ENCODE peak calls at places on chromosomes 4 and X, in four cellular contexts. One of them, this sample, is unnamed.

GRCh38 chrX:15854080-15854655 is 445 bp downstream of the AP1S2 start:
- DNase-seq in SK-N-SH: peak; percentile 85
- DNase-seq in HepG2: peak; percentile 24
- DNase-seq in WTC11: peak; percentile 54
- DNase-seq in this sample: peak; percentile 76

GRCh38 chr4:83252782-83253405 is 31.7 kb downstream of the COQ2 start:
- DNase-seq in SK-N-SH: peak; percentile 36
- DNase-seq in HepG2: peak; percentile 55
- DNase-seq in WTC11: peak; percentile 73
- DNase-seq in this sample: peak; percentile 68

GRCh38 chr4:74098628-74098995 is 383 bp downstream of the CXCL2 start:
- DNase-seq in SK-N-SH: no peak
- DNase-seq in WTC11: peak; percentile 22
- DNase-seq in HepG2: no peak
- DNase-seq in this sample: no peak

GRCh38 chr4:169005453-169006099 is 4.5 kb downstream of the CBR4 start:
- DNase-seq in HepG2: peak; percentile 65
- DNase-seq in SK-N-SH: no peak
- DNase-seq in WTC11: no peak
- DNase-seq in this sample: no peak

GRCh38 chr4:41199788-41200187 is 14.6 kb downstream of the APBB2 start:
- DNase-seq in WTC11: no peak
- DNase-seq in SK-N-SH: no peak
- DNase-seq in HepG2: no peak
- DNase-seq in this sample: no peak

GRCh38 chrX:27336466-27337091 is 126.6 kb downstream of the PPP4R3C start:
- DNase-seq in SK-N-SH: peak; percentile 37
- DNase-seq in HepG2: peak; percentile 2
- DNase-seq in WTC11: peak; percentile 57
- DNase-seq in this sample: peak; percentile 41

GRCh38 chr4:2925496-2925895 is 37.7 kb downstream of the NOP14 start:
- DNase-seq in SK-N-SH: no peak
- DNase-seq in WTC11: no peak
- DNase-seq in HepG2: no peak
- DNase-seq in this sample: no peak

GRCh38 chr4:92825186-92825715 is 521.5 kb downstream of the GRID2 start:
- DNase-seq in WTC11: no peak
- DNase-seq in SK-N-SH: no peak
- DNase-seq in HepG2: no peak
- DNase-seq in this sample: no peak

GRCh38 chrX:104370089-104370488 is 115.4 kb upstream of the ESX1 start:
- DNase-seq in WTC11: peak; percentile 13
- DNase-seq in SK-N-SH: peak; percentile 4
- DNase-seq in HepG2: peak; percentile 6
- DNase-seq in this sample: peak; percentile 5

GRCh38 chr4:72900952-72901351 is 168.6 kb downstream of the COX18 start:
- DNase-seq in WTC11: no peak
- DNase-seq in HepG2: no peak
- DNase-seq in SK-N-SH: no peak
- DNase-seq in this sample: no peak

GRCh38 chr4:85953651-85954018 is 406.2 kb downstream of the MAPK10 start:
- DNase-seq in SK-N-SH: no peak
- DNase-seq in WTC11: no peak
- DNase-seq in HepG2: no peak
- DNase-seq in this sample: no peak

GRCh38 chr4:108512615-108513505 is 107.5 kb upstream of the RPL34 start:
- DNase-seq in SK-N-SH: peak; percentile 34
- DNase-seq in WTC11: peak; percentile 51
- DNase-seq in HepG2: peak; percentile 29
- DNase-seq in this sample: peak; percentile 26

GRCh38 chr4:71211748-71212147 is 127.1 kb upstream of the SLC4A4 start:
- DNase-seq in SK-N-SH: no peak
- DNase-seq in HepG2: no peak
- DNase-seq in WTC11: no peak
- DNase-seq in this sample: no peak

GRCh38 chrX:24487576-24487975 is 22.5 kb downstream of the PDK3 start:
- DNase-seq in HepG2: no peak
- DNase-seq in SK-N-SH: no peak
- DNase-seq in WTC11: no peak
- DNase-seq in this sample: no peak

GRCh38 chrX:66233206-66233605 is 69.2 kb downstream of the HEPH start:
- DNase-seq in SK-N-SH: no peak
- DNase-seq in HepG2: no peak
- DNase-seq in WTC11: no peak
- DNase-seq in this sample: no peak

GRCh38 chr4:152480356-152480755 is 55.5 kb downstream of the FBXW7 start:
- DNase-seq in WTC11: no peak
- DNase-seq in SK-N-SH: no peak
- DNase-seq in HepG2: no peak
- DNase-seq in this sample: no peak

GRCh38 chr4:40255722-40256281 is 59.0 kb downstream of the RHOH start:
- DNase-seq in WTC11: no peak
- DNase-seq in SK-N-SH: no peak
- DNase-seq in HepG2: peak; percentile 71
- DNase-seq in this sample: no peak

GRCh38 chr4:68865760-68866159 is 50.0 kb downstream of the UGT2B10 start:
- DNase-seq in SK-N-SH: no peak
- DNase-seq in WTC11: no peak
- DNase-seq in HepG2: no peak
- DNase-seq in this sample: no peak

GRCh38 chrX:154354516-154354915 is 19.9 kb downstream of the FLNA start:
- DNase-seq in SK-N-SH: no peak
- DNase-seq in HepG2: no peak
- DNase-seq in WTC11: no peak
- DNase-seq in this sample: no peak

GRCh38 chr4:183618681-183619080 is 40.3 kb downstream of the RWDD4 start:
- DNase-seq in WTC11: no peak
- DNase-seq in SK-N-SH: no peak
- DNase-seq in HepG2: peak; percentile 88
- DNase-seq in this sample: no peak

GRCh38 chrX:134622056-134622812 is 36.0 kb downstream of the PLAC1 start:
- DNase-seq in HepG2: no peak
- DNase-seq in WTC11: peak; percentile 12
- DNase-seq in SK-N-SH: no peak
- DNase-seq in this sample: peak; percentile 17

GRCh38 chr4:157204634-157205244 is 15.8 kb upstream of the GRIA2 start:
- DNase-seq in WTC11: peak; percentile 81
- DNase-seq in HepG2: peak; percentile 24
- DNase-seq in SK-N-SH: peak; percentile 30
- DNase-seq in this sample: peak; percentile 39

GRCh38 chrX:103446665-103447302 is 70.4 kb downstream of the BEX3 start:
- DNase-seq in WTC11: no peak
- DNase-seq in SK-N-SH: no peak
- DNase-seq in HepG2: no peak
- DNase-seq in this sample: no peak

GRCh38 chrX:154409222-154409871 is at the start of gene DNASE1L1:
- DNase-seq in WTC11: peak; percentile 90
- DNase-seq in HepG2: peak; percentile 83
- DNase-seq in SK-N-SH: no peak
- DNase-seq in this sample: peak; percentile 83

GRCh38 chrX:46953597-46953996 is 41.4 kb downstream of the JADE3 start:
- DNase-seq in SK-N-SH: no peak
- DNase-seq in HepG2: peak; percentile 75
- DNase-seq in WTC11: no peak
- DNase-seq in this sample: no peak

GRCh38 chrX:39452404-39452803 is 645.4 kb downstream of the BCOR start:
- DNase-seq in HepG2: no peak
- DNase-seq in WTC11: no peak
- DNase-seq in SK-N-SH: no peak
- DNase-seq in this sample: no peak

GRCh38 chr4:111717916-111718315 is 427.3 kb upstream of the FAM241A start:
- DNase-seq in WTC11: no peak
- DNase-seq in HepG2: no peak
- DNase-seq in SK-N-SH: no peak
- DNase-seq in this sample: no peak

GRCh38 chr4:15702941-15703403 is at the start of gene BST1:
- DNase-seq in HepG2: no peak
- DNase-seq in SK-N-SH: peak; percentile 81
- DNase-seq in WTC11: peak; percentile 69
- DNase-seq in this sample: no peak

GRCh38 chr4:48543796-48544195 is 53.7 kb downstream of the ZAR1 start:
- DNase-seq in HepG2: no peak
- DNase-seq in SK-N-SH: no peak
- DNase-seq in WTC11: no peak
- DNase-seq in this sample: no peak

GRCh38 chrX:13685126-13685763 is 3.7 kb upstream of the RAB9A start:
- DNase-seq in WTC11: no peak
- DNase-seq in HepG2: no peak
- DNase-seq in SK-N-SH: no peak
- DNase-seq in this sample: no peak

GRCh38 chrX:150870487-150871340 is 27.8 kb downstream of the CD99L2 start:
- DNase-seq in WTC11: no peak
- DNase-seq in SK-N-SH: no peak
- DNase-seq in HepG2: no peak
- DNase-seq in this sample: no peak

GRCh38 chr4:78325244-78326187 is 226.1 kb upstream of the ANXA3 start:
- DNase-seq in HepG2: no peak
- DNase-seq in WTC11: no peak
- DNase-seq in SK-N-SH: no peak
- DNase-seq in this sample: no peak
- TF ChIP-seq FOXJ3 in HepG2: no peak
- TF ChIP-seq FOXJ3 in WTC11: no peak
- TF ChIP-seq FOXJ3 in SK-N-SH: no peak
- TF ChIP-seq FOXJ3 in this sample: no peak

GRCh38 chrX:139971394-139971749 is 6.1 kb upstream of the CXorf66 start:
- DNase-seq in HepG2: no peak
- DNase-seq in SK-N-SH: no peak
- DNase-seq in WTC11: no peak
- DNase-seq in this sample: no peak

GRCh38 chrX:139972629-139973257 is 7.4 kb upstream of the CXorf66 start:
- DNase-seq in SK-N-SH: no peak
- DNase-seq in WTC11: no peak
- DNase-seq in HepG2: no peak
- DNase-seq in this sample: no peak

GRCh38 chrX:139974496-139974895 is 9.2 kb upstream of the CXorf66 start:
- DNase-seq in WTC11: no peak
- DNase-seq in SK-N-SH: no peak
- DNase-seq in HepG2: no peak
- DNase-seq in this sample: no peak

GRCh38 chrX:139972113-139972512 is 6.8 kb upstream of the CXorf66 start:
- DNase-seq in SK-N-SH: no peak
- DNase-seq in HepG2: no peak
- DNase-seq in WTC11: no peak
- DNase-seq in this sample: no peak

DNA sequence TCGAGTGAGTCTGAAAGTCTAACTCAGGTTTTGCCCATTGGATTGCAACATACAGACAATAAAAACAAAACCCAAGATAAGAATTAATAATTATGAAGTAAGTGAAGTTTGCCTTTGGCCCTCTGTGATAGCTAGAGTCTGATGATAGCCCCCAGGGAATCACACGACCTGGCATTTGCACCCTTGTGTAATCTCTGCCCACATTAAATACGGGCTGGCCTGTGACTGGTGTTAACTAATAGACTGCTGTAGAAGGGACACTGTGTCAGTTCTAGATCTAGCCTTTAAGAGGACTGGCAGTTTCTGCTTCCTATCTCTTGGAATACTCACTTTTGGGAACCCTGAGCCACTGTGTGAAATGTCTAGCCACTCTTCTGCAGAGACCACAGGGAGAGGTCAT is 8.0 kb upstream of the CXorf66 start:
- DNase-seq in SK-N-SH: no peak
- DNase-seq in WTC11: no peak
- DNase-seq in HepG2: no peak
- DNase-seq in this sample: no peak
- TF ChIP-seq FOXJ3 in SK-N-SH: no peak
- TF ChIP-seq FOXJ3 in WTC11: no peak
- TF ChIP-seq FOXJ3 in HepG2: no peak
- TF ChIP-seq FOXJ3 in this sample: no peak

DNA sequence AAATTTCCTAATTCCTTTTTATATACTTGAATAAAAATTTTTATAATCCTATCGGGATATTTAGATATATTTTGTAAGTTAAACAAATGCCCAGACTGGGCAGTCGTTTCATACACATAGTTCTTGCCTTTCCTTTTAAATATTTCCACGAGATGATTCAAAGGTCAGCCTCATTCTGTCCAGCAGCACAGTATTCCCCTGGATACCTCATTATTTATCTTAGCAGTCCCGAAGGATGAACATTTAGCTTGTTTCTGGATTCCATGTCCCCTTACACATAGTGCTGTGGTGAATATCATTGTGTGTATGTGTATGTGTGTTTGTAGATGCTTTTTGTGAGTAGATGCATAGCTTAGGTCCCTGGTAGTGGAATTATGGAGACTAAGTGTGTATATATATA is 38.3 kb downstream of the RAPGEF2 start:
- DNase-seq in HepG2: peak; percentile 71
- DNase-seq in SK-N-SH: no peak
- DNase-seq in WTC11: no peak
- DNase-seq in this sample: no peak
- TF ChIP-seq FOXJ3 in HepG2: no peak
- TF ChIP-seq FOXJ3 in SK-N-SH: no peak
- TF ChIP-seq FOXJ3 in WTC11: no peak
- TF ChIP-seq FOXJ3 in this sample: no peak

DNA sequence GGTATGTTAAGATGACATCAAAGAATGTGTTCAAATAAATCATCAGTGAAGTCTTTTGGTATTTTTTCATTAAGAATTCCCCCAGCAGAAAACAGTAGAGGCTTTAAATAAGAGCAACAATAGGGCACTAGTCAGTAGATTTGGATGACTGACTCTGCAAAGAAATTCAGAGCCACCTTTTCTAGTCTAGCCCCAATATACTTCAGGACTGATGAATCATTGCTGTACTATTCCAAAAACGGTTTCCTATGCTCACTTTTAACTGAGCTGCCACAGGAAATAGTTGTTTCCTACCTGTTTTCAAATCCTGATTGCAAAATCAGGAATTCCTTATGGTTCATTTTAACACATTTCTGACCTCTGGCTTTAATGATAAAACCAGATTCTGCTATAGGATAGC is 171.6 kb downstream of the NR3C2 start:
- DNase-seq in HepG2: no peak
- DNase-seq in SK-N-SH: no peak
- DNase-seq in WTC11: no peak
- DNase-seq in this sample: no peak
- TF ChIP-seq FOXJ3 in HepG2: no peak
- TF ChIP-seq FOXJ3 in SK-N-SH: no peak
- TF ChIP-seq FOXJ3 in WTC11: no peak
- TF ChIP-seq FOXJ3 in this sample: no peak

DNA sequence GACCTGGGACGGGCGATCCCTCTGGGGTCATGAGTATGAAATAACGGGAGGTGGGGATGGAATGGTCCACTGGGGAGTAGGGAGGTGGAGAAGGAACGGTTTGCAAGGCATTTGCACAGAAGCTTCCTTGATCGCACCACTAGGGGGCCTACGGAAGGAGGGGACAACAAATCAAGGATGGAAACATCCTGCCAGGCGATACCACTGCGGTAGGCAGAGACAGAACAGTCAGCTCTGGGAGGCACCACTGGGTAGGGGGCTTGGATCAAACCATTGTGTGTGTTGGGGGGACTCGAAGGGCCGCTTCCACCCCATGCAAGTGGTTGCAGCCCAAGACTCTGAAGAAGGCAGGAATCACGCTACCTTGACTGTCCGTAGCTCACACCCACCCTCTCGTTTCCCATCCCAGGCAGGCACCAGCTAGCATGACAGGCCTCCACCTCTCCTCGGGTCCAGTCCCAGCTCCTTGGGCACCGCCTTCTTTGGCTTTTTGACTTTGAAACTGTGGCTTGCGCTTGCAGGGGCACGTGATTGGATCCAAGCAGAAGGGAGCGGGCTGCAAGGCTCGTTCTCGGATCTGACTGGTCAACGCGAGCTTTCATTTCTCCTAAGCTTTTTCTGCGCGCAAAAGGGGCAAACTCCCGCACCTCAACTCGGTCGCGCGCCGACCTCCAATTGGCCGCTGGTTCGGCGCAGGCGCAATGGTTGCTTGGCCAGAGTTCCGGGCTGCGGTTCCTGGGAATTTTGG is 28.4 kb downstream of the GAGE1 start:
- DNase-seq in WTC11: peak; percentile 56
- DNase-seq in SK-N-SH: peak; percentile 52
- DNase-seq in HepG2: peak; percentile 6
- DNase-seq in this sample: peak; percentile 65
- TF ChIP-seq FOXJ3 in WTC11: no peak
- TF ChIP-seq FOXJ3 in SK-N-SH: no peak
- TF ChIP-seq FOXJ3 in HepG2: no peak
- TF ChIP-seq FOXJ3 in this sample: no peak

This sample was measured in K562.